ENCODE peak calls at places on chromosome 13, in seven cellular contexts. One of them, this sample, is unnamed.

GRCh38 chr13:41543664-41544300 is 86.4 kb downstream of the RGCC start:
- DNase-seq in kidney epithelial cell: no peak
- DNase-seq in PC-9: no peak
- DNase-seq in bronchial epithelial cell: no peak
- DNase-seq in pancreas: no peak
- DNase-seq in GM06990: no peak
- DNase-seq in nephron progenitor cell: no peak
- DNase-seq in this sample: no peak

GRCh38 chr13:28467034-28467433 is 27.9 kb downstream of the FLT1 start:
- DNase-seq in PC-9: no peak
- DNase-seq in pancreas: no peak
- DNase-seq in bronchial epithelial cell: no peak
- DNase-seq in nephron progenitor cell: no peak
- DNase-seq in GM06990: no peak
- DNase-seq in kidney epithelial cell: no peak
- DNase-seq in this sample: no peak

GRCh38 chr13:103282571-103283450 is 216.6 kb upstream of the SLC10A2 start:
- DNase-seq in pancreas: no peak
- DNase-seq in PC-9: peak
- DNase-seq in kidney epithelial cell: peak
- DNase-seq in GM06990: peak
- DNase-seq in bronchial epithelial cell: peak
- DNase-seq in nephron progenitor cell: peak
- DNase-seq in this sample: no peak

GRCh38 chr13:28854657-28855056 is 34.5 kb downstream of the MTUS2 start:
- DNase-seq in pancreas: no peak
- DNase-seq in GM06990: no peak
- DNase-seq in bronchial epithelial cell: no peak
- DNase-seq in nephron progenitor cell: peak
- DNase-seq in PC-9: no peak
- DNase-seq in kidney epithelial cell: no peak
- DNase-seq in this sample: no peak

GRCh38 chr13:81927347-81927746 is 1586.4 kb upstream of the SPRY2 start:
- DNase-seq in GM06990: no peak
- DNase-seq in bronchial epithelial cell: peak
- DNase-seq in PC-9: no peak
- DNase-seq in pancreas: no peak
- DNase-seq in kidney epithelial cell: no peak
- DNase-seq in nephron progenitor cell: no peak
- DNase-seq in this sample: no peak

GRCh38 chr13:51881296-51881695 is 19.5 kb downstream of the CCDC70 start:
- DNase-seq in pancreas: no peak
- DNase-seq in GM06990: no peak
- DNase-seq in bronchial epithelial cell: no peak
- DNase-seq in nephron progenitor cell: no peak
- DNase-seq in PC-9: no peak
- DNase-seq in kidney epithelial cell: no peak
- DNase-seq in this sample: no peak

GRCh38 chr13:25044071-25044470 is 51.9 kb upstream of the PABPC3 start:
- DNase-seq in bronchial epithelial cell: no peak
- DNase-seq in kidney epithelial cell: no peak
- DNase-seq in PC-9: no peak
- DNase-seq in nephron progenitor cell: no peak
- DNase-seq in pancreas: no peak
- DNase-seq in GM06990: no peak
- DNase-seq in this sample: no peak

GRCh38 chr13:59673301-59673700 is 490.4 kb downstream of the DIAPH3 start:
- DNase-seq in pancreas: no peak
- DNase-seq in GM06990: no peak
- DNase-seq in nephron progenitor cell: no peak
- DNase-seq in bronchial epithelial cell: no peak
- DNase-seq in kidney epithelial cell: no peak
- DNase-seq in PC-9: no peak
- DNase-seq in this sample: no peak

GRCh38 chr13:77860621-77861020 is 58.0 kb downstream of the EDNRB start:
- DNase-seq in GM06990: no peak
- DNase-seq in pancreas: no peak
- DNase-seq in bronchial epithelial cell: peak
- DNase-seq in nephron progenitor cell: no peak
- DNase-seq in PC-9: no peak
- DNase-seq in kidney epithelial cell: no peak
- DNase-seq in this sample: no peak

GRCh38 chr13:108915095-108915633 is 285.8 kb downstream of the MYO16 start:
- DNase-seq in bronchial epithelial cell: peak
- DNase-seq in GM06990: no peak
- DNase-seq in kidney epithelial cell: no peak
- DNase-seq in nephron progenitor cell: no peak
- DNase-seq in pancreas: no peak
- DNase-seq in PC-9: peak
- DNase-seq in this sample: peak

GRCh38 chr13:99392806-99393135 is 85.6 kb upstream of the GPR183 start:
- DNase-seq in bronchial epithelial cell: no peak
- DNase-seq in pancreas: no peak
- DNase-seq in GM06990: no peak
- DNase-seq in PC-9: no peak
- DNase-seq in kidney epithelial cell: no peak
- DNase-seq in nephron progenitor cell: no peak
- DNase-seq in this sample: no peak

GRCh38 chr13:23655321-23655720 is 85.1 kb downstream of the TNFRSF19 start:
- DNase-seq in bronchial epithelial cell: no peak
- DNase-seq in kidney epithelial cell: no peak
- DNase-seq in GM06990: no peak
- DNase-seq in PC-9: no peak
- DNase-seq in pancreas: no peak
- DNase-seq in nephron progenitor cell: no peak
- DNase-seq in this sample: no peak

GRCh38 chr13:45921337-45921736 is 69.8 kb upstream of the SIAH3 start:
- DNase-seq in kidney epithelial cell: no peak
- DNase-seq in GM06990: no peak
- DNase-seq in bronchial epithelial cell: no peak
- DNase-seq in nephron progenitor cell: no peak
- DNase-seq in pancreas: no peak
- DNase-seq in PC-9: no peak
- DNase-seq in this sample: no peak

GRCh38 chr13:45928196-45928595 is 76.6 kb upstream of the SIAH3 start:
- DNase-seq in bronchial epithelial cell: no peak
- DNase-seq in PC-9: no peak
- DNase-seq in GM06990: no peak
- DNase-seq in pancreas: no peak
- DNase-seq in nephron progenitor cell: no peak
- DNase-seq in kidney epithelial cell: no peak
- DNase-seq in this sample: no peak

GRCh38 chr13:45928843-45929242 is 77.3 kb upstream of the SIAH3 start:
- DNase-seq in nephron progenitor cell: no peak
- DNase-seq in pancreas: no peak
- DNase-seq in PC-9: peak
- DNase-seq in kidney epithelial cell: peak
- DNase-seq in GM06990: no peak
- DNase-seq in bronchial epithelial cell: peak
- DNase-seq in this sample: no peak

DNA sequence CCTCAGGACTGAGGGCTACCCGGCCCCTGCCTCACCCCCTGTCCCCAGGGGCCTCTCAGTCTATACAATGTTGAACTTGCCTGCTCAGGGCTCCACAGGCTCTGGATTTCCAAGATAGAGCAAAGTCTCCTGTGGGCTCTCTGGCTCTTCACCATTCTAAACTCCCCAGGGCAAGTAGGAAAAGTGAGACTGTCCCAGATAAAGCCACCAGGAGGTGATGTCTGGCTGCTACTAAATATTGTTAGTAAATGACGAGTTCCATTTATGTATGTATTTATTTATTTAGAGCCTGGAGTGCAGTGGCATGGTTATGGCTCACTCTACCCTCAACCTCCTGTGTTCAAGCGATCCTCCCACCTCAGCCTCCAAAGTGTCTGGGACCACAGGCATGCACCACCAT is 73.6 kb upstream of the SIAH3 start:
- DNase-seq in PC-9: peak
- DNase-seq in kidney epithelial cell: no peak
- DNase-seq in nephron progenitor cell: no peak
- DNase-seq in pancreas: no peak
- DNase-seq in GM06990: no peak
- DNase-seq in bronchial epithelial cell: no peak
- DNase-seq in this sample: no peak
- TF ChIP-seq CTCF in PC-9: peak
- TF ChIP-seq CTCF in kidney epithelial cell: no peak
- TF ChIP-seq CTCF in nephron progenitor cell: no peak
- TF ChIP-seq CTCF in pancreas: no peak
- TF ChIP-seq CTCF in GM06990: peak
- TF ChIP-seq CTCF in bronchial epithelial cell: no peak
- TF ChIP-seq CTCF in this sample: no peak

DNA sequence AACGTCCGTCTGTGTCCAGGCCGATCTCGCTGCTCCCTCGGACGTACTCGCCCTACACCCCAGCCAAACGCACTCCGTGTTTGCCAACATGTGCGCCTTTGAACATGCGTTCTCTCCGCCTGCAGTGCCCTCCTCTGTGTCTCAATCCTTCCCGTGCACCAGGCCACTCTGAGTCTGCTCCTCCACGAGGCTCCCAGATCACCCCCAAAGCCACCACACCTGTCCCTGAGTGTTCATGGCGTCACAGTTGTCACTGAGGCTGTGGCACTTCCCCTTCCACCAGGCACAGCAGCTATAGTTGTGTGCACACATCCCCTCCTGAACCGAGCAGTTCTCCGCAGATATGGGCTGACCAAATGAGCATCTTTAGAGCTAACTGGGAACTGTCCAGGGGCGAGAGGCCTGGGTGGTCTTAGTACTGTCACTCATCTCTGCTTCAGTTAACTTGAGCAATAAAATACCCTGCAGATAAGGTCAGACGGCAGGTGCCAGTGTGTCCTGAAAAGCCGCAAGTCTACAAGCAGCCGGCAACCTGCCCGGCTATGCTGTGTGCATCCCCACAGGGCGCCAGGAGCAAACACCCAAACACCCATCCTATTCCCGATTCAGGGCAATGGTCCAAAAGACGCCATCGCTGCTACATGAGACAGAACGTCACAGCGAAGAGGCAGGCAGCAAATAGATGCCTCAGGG is 35.5 kb downstream of the RASA3 start:
- DNase-seq in nephron progenitor cell: no peak
- DNase-seq in pancreas: no peak
- DNase-seq in PC-9: no peak
- DNase-seq in bronchial epithelial cell: no peak
- DNase-seq in GM06990: no peak
- DNase-seq in kidney epithelial cell: no peak
- DNase-seq in this sample: no peak
- TF ChIP-seq CTCF in nephron progenitor cell: no peak
- TF ChIP-seq CTCF in pancreas: no peak
- TF ChIP-seq CTCF in PC-9: no peak
- TF ChIP-seq CTCF in bronchial epithelial cell: no peak
- TF ChIP-seq CTCF in GM06990: no peak
- TF ChIP-seq CTCF in kidney epithelial cell: no peak
- TF ChIP-seq CTCF in this sample: no peak

DNA sequence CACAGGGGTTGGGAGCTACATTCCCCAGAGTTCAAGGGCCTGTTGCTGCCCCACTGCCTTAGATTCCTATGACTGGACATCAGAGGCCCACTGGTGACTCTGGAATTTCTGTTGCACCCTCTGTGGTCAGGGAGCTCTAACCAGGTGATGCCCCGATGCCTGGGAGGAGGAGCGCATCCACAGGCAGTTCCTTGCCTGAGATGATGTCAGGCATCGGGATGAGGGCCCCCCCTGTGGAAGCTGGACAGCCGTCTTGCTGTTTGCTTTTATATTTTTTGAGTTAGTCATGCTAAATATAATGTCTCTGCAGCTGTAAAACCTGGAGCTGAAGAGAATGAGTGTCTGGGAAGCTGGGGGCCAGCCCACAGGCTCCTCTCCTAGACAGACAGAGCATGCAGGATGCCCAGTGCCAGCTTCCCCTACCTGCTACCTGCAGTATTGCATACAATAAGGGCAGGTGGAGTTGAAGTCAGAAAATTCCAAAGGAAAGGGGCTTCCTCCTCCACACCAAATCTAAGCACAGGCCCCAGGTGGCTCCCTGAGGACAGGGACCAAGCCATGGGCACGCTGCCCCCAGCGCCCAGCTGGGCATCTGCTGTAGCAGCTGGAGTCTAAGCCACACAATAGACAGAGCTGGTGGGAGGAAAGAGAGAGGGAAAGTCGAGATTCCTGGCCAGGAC is 16.2 kb downstream of the COL4A2 start:
- DNase-seq in kidney epithelial cell: peak
- DNase-seq in GM06990: no peak
- DNase-seq in bronchial epithelial cell: no peak
- DNase-seq in pancreas: no peak
- DNase-seq in PC-9: no peak
- DNase-seq in nephron progenitor cell: no peak
- DNase-seq in this sample: no peak
- TF ChIP-seq CTCF in kidney epithelial cell: peak
- TF ChIP-seq CTCF in GM06990: no peak
- TF ChIP-seq CTCF in bronchial epithelial cell: peak
- TF ChIP-seq CTCF in pancreas: no peak
- TF ChIP-seq CTCF in PC-9: peak
- TF ChIP-seq CTCF in nephron progenitor cell: no peak
- TF ChIP-seq CTCF in this sample: no peak

GRCh38 chr13:26254583-26255102 is 714 bp downstream of the CDK8 start:
- DNase-seq in pancreas: peak
- DNase-seq in kidney epithelial cell: no peak
- DNase-seq in nephron progenitor cell: peak
- DNase-seq in bronchial epithelial cell: peak
- DNase-seq in GM06990: peak
- DNase-seq in PC-9: peak
- DNase-seq in this sample: peak

GRCh38 chr13:26253787-26254582 is at the start of gene CDK8:
- DNase-seq in nephron progenitor cell: peak
- DNase-seq in pancreas: peak
- DNase-seq in kidney epithelial cell: peak
- DNase-seq in bronchial epithelial cell: peak
- DNase-seq in GM06990: peak
- DNase-seq in PC-9: peak
- DNase-seq in this sample: peak

GRCh38 chr13:26253262-26253786 is 605 bp upstream of the CDK8 start:
- DNase-seq in bronchial epithelial cell: no peak
- DNase-seq in kidney epithelial cell: no peak
- DNase-seq in GM06990: no peak
- DNase-seq in pancreas: no peak
- DNase-seq in PC-9: no peak
- DNase-seq in nephron progenitor cell: no peak
- DNase-seq in this sample: no peak

GRCh38 chr13:26257049-26257448 is 3.1 kb downstream of the CDK8 start:
- DNase-seq in kidney epithelial cell: no peak
- DNase-seq in bronchial epithelial cell: no peak
- DNase-seq in nephron progenitor cell: no peak
- DNase-seq in pancreas: no peak
- DNase-seq in GM06990: peak
- DNase-seq in PC-9: no peak
- DNase-seq in this sample: peak

DNA sequence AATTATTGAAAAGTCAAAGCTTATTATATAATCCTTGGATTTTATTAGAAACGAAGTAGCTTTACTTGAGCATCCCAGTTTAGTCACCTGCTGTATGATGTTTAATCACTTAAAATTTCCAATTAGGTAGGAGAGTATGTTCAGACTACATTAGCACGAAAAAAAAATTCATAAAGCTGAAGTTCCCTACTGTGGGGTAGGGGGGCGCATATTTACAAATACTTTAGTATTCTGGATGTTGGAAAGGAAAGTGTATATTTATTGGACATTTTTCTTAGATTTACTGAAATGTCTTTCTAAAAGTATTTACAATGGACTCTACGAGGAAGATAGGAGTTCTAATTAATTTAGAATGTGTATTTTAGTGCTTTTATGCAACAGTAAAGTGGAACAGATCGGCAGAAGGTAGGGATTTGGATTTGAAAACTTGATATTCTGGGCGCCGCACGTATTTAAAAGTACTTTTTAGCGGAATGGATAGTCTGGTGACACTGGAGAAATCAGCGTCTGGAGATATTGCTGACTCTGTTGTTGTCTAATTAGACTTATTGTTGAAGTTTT is 1.9 kb downstream of the CDK8 start:
- DNase-seq in PC-9: no peak
- DNase-seq in pancreas: no peak
- DNase-seq in kidney epithelial cell: no peak
- DNase-seq in bronchial epithelial cell: no peak
- DNase-seq in GM06990: peak
- DNase-seq in nephron progenitor cell: no peak
- DNase-seq in this sample: no peak
- TF ChIP-seq CTCF in PC-9: peak
- TF ChIP-seq CTCF in pancreas: no peak
- TF ChIP-seq CTCF in kidney epithelial cell: peak
- TF ChIP-seq CTCF in bronchial epithelial cell: no peak
- TF ChIP-seq CTCF in GM06990: peak
- TF ChIP-seq CTCF in nephron progenitor cell: peak
- TF ChIP-seq CTCF in this sample: no peak

This sample was measured in GM20000.